ENCODE peak calls at places on chromosomes 3 and 15, in ten cellular contexts. A is A673; L is Right ventricle myocardium superior; P is HS-5; H is thyroid gland; Y is lower leg skin; E is uterus; I is naive thymus-derived CD4-positive, alpha-beta T cell; V is NCI-H526; T is activated naive CD4-positive, alpha-beta T cell. K is an unnamed sample.
A peak's percentile ranks its signal among the peaks of the same experiment; 100 is the strongest.

GRCh38 chr3:15117011-15117410 is 18.1 kb upstream of the RBSN start:
- DNase-seq in A (no peak), L (no peak), P (no peak), H (no peak), Y (no peak), E (no peak), I (no peak), V (no peak), T (no peak), K (no peak)

GRCh38 chr3:186417791-186418190 is 55.8 kb upstream of the DGKG start:
- DNase-seq in A (peak; percentile 19), L (no peak), P (peak; percentile 89), H (no peak), Y (no peak), E (no peak), I (no peak), V (no peak), T (no peak), K (peak; percentile 23)

GRCh38 chr15:87609909-87610308 is 646.6 kb downstream of the NTRK3 start:
- DNase-seq in A (no peak), L (no peak), P (no peak), H (no peak), Y (no peak), E (no peak), I (no peak), V (no peak), T (no peak), K (no peak)

GRCh38 chr15:51782357-51782896 is 31.0 kb downstream of the TMOD2 start:
- DNase-seq in A (peak; percentile 46), L (no peak), P (no peak), H (no peak), Y (no peak), E (no peak), I (no peak), V (no peak), T (no peak), K (peak; percentile 21)

GRCh38 chr3:194496217-194496881 is 9.5 kb upstream of the ATP13A3 start:
- DNase-seq in A (no peak), L (no peak), P (no peak), H (no peak), Y (no peak), E (no peak), I (no peak), V (no peak), T (no peak), K (no peak)

GRCh38 chr15:69652906-69653305 is 200.3 kb downstream of the RPLP1 start:
- DNase-seq in A (peak; percentile 60), L (no peak), P (no peak), H (no peak), Y (no peak), E (no peak), I (no peak), V (no peak), T (no peak), K (no peak)

GRCh38 chr3:53230041-53230621 is 25.7 kb downstream of the TKT start:
- DNase-seq in A (no peak), L (peak; percentile 20), P (no peak), H (no peak), Y (no peak), E (no peak), I (no peak), V (no peak), T (no peak), K (no peak)

GRCh38 chr15:74133703-74134386 is 3.5 kb downstream of the ISLR2 start:
- DNase-seq in A (no peak), L (no peak), P (no peak), H (no peak), Y (no peak), E (no peak), I (no peak), V (no peak), T (no peak), K (no peak)

GRCh38 chr3:36597422-36597821 is 166.9 kb downstream of the DCLK3 start:
- DNase-seq in A (peak; percentile 5), L (no peak), P (peak; percentile 11), H (no peak), Y (no peak), E (no peak), I (no peak), V (no peak), T (no peak), K (no peak)

GRCh38 chr3:195764961-195765706 is 44.4 kb downstream of the MUC20 start:
- DNase-seq in A (no peak), L (peak; percentile 27), P (no peak), H (no peak), Y (no peak), E (no peak), I (no peak), V (no peak), T (no peak), K (no peak)

GRCh38 chr3:73258057-73258456 is 196.6 kb downstream of the EBLN2 start:
- DNase-seq in A (no peak), L (no peak), P (no peak), H (no peak), Y (no peak), E (no peak), I (no peak), V (peak; percentile 66), T (no peak), K (no peak)

GRCh38 chr15:72934006-72934405 is 118.3 kb upstream of the NEO1 start:
- DNase-seq in A (no peak), L (no peak), P (no peak), H (no peak), Y (no peak), E (no peak), I (no peak), V (no peak), T (no peak), K (no peak)

GRCh38 chr3:157499342-157499963 is 3.8 kb downstream of the VEPH1 start:
- DNase-seq in A (no peak), L (peak; percentile 40), P (no peak), H (peak; percentile 98), Y (peak; percentile 27), E (no peak), I (no peak), V (peak; percentile 31), T (no peak), K (peak; percentile 88)

GRCh38 chr15:35450492-35450891 is 95.5 kb downstream of the DPH6 start:
- DNase-seq in A (peak; percentile 63), L (no peak), P (peak; percentile 67), H (no peak), Y (no peak), E (no peak), I (no peak), V (no peak), T (no peak), K (no peak)

GRCh38 chr3:129974451-129975331 is at the start of gene TRH:
- DNase-seq in A (no peak), L (no peak), P (no peak), H (no peak), Y (no peak), E (no peak), I (no peak), V (no peak), T (no peak), K (no peak)

GRCh38 chr3:98350082-98350481 is 3.6 kb upstream of the OR5K4 start:
- DNase-seq in A (no peak), L (no peak), P (no peak), H (no peak), Y (no peak), E (no peak), I (no peak), V (no peak), T (no peak), K (no peak)

GRCh38 chr15:70098461-70099166 is 897 bp upstream of the TLE3 start:
- DNase-seq in A (peak; percentile 63), L (peak; percentile 62), P (no peak), H (peak; percentile 62), Y (no peak), E (peak; percentile 67), I (peak; percentile 36), V (peak; percentile 41), T (peak; percentile 37), K (peak; percentile 19)

GRCh38 chr3:133983576-133984560 is 45.9 kb downstream of the SLCO2A1 start:
- DNase-seq in A (no peak), L (no peak), P (no peak), H (no peak), Y (no peak), E (no peak), I (no peak), V (no peak), T (no peak), K (peak; percentile 14)

GRCh38 chr3:59451041-59451763 is 401.4 kb upstream of the CFAP20DC start:
- DNase-seq in A (no peak), L (no peak), P (no peak), H (peak; percentile 51), Y (peak; percentile 23), E (no peak), I (peak; percentile 93), V (no peak), T (peak; percentile 5), K (no peak)

GRCh38 chr15:42727740-42728355 is 9.1 kb downstream of the CDAN1 start:
- DNase-seq in A (no peak), L (no peak), P (no peak), H (peak; percentile 90), Y (no peak), E (no peak), I (no peak), V (no peak), T (no peak), K (no peak)

GRCh38 chr3:48552111-48552911 is 4.3 kb downstream of the PFKFB4 start:
- DNase-seq in A (no peak), L (peak; percentile 32), P (no peak), H (peak; percentile 7), Y (no peak), E (no peak), I (no peak), V (peak; percentile 21), T (no peak), K (no peak)

GRCh38 chr3:153552887-153553604 is 391.0 kb downstream of the RAP2B start:
- DNase-seq in A (peak; percentile 4), L (no peak), P (no peak), H (no peak), Y (no peak), E (no peak), I (peak; percentile 1), V (no peak), T (no peak), K (no peak)

GRCh38 chr15:38398134-38398533 is 55.8 kb upstream of the FAM98B start:
- DNase-seq in A (no peak), L (peak; percentile 60), P (peak; percentile 97), H (no peak), Y (peak; percentile 44), E (no peak), I (no peak), V (no peak), T (no peak), K (peak; percentile 89)

GRCh38 chr15:35557544-35557943 is 11.6 kb upstream of the DPH6 start:
- DNase-seq in A (peak; percentile 58), L (no peak), P (peak; percentile 89), H (no peak), Y (no peak), E (no peak), I (no peak), V (no peak), T (no peak), K (peak; percentile 69)

GRCh38 chr3:42864321-42864950 is 11.2 kb downstream of the CYP8B1 start:
- DNase-seq in A (no peak), L (no peak), P (no peak), H (no peak), Y (no peak), E (no peak), I (no peak), V (no peak), T (no peak), K (no peak)

GRCh38 chr3:29156071-29156715 is 124.7 kb upstream of the RBMS3 start:
- DNase-seq in A (peak; percentile 87), L (no peak), P (no peak), H (peak; percentile 70), Y (no peak), E (no peak), I (no peak), V (no peak), T (no peak), K (no peak)

GRCh38 chr3:189490337-189490736 is 140.9 kb upstream of the TP63 start:
- DNase-seq in A (no peak), L (no peak), P (no peak), H (peak; percentile 8), Y (no peak), E (no peak), I (no peak), V (no peak), T (no peak), K (no peak)

GRCh38 chr3:146374146-146374545 is 95.2 kb downstream of the PLSCR2 start:
- DNase-seq in A (no peak), L (no peak), P (no peak), H (no peak), Y (no peak), E (no peak), I (no peak), V (no peak), T (no peak), K (no peak)

K was measured in ACHN.